ENCODE peak calls at places on chromosomes 12 and 14, in ten cellular contexts. One of them, this sample, is unnamed.

GRCh38 chr12:130104114-130104513 is 58.1 kb upstream of the FZD10 start:
- DNase-seq in left ventricle myocardium inferior: no peak
- DNase-seq in AG10803: no peak
- DNase-seq in IMR-90: no peak
- DNase-seq in coronary artery: no peak
- DNase-seq in fibroblast of lung: no peak
- DNase-seq in HL-60: no peak
- DNase-seq in A673: no peak
- DNase-seq in cardiac fibroblast: no peak
- DNase-seq in NB4: no peak
- DNase-seq in this sample: no peak

GRCh38 chr12:23750923-23751322 is 198.5 kb downstream of the SOX5 start:
- DNase-seq in A673: no peak
- DNase-seq in NB4: no peak
- DNase-seq in HL-60: no peak
- DNase-seq in left ventricle myocardium inferior: no peak
- DNase-seq in coronary artery: no peak
- DNase-seq in IMR-90: peak
- DNase-seq in cardiac fibroblast: no peak
- DNase-seq in AG10803: no peak
- DNase-seq in fibroblast of lung: peak
- DNase-seq in this sample: no peak

GRCh38 chr12:69936214-69936731 is 111.2 kb downstream of the MYRFL start:
- DNase-seq in coronary artery: no peak
- DNase-seq in left ventricle myocardium inferior: no peak
- DNase-seq in A673: no peak
- DNase-seq in AG10803: no peak
- DNase-seq in fibroblast of lung: no peak
- DNase-seq in IMR-90: no peak
- DNase-seq in NB4: no peak
- DNase-seq in cardiac fibroblast: no peak
- DNase-seq in HL-60: no peak
- DNase-seq in this sample: no peak

GRCh38 chr12:75489613-75490210 is 9.2 kb downstream of the GLIPR1 start:
- DNase-seq in AG10803: peak
- DNase-seq in NB4: no peak
- DNase-seq in cardiac fibroblast: peak
- DNase-seq in IMR-90: peak
- DNase-seq in fibroblast of lung: peak
- DNase-seq in HL-60: no peak
- DNase-seq in coronary artery: no peak
- DNase-seq in left ventricle myocardium inferior: no peak
- DNase-seq in A673: no peak
- DNase-seq in this sample: peak

GRCh38 chr12:131672311-131672940 is 38.5 kb upstream of the SFSWAP start:
- DNase-seq in coronary artery: peak
- DNase-seq in cardiac fibroblast: no peak
- DNase-seq in fibroblast of lung: no peak
- DNase-seq in AG10803: no peak
- DNase-seq in A673: no peak
- DNase-seq in NB4: no peak
- DNase-seq in IMR-90: no peak
- DNase-seq in left ventricle myocardium inferior: no peak
- DNase-seq in HL-60: no peak
- DNase-seq in this sample: no peak

GRCh38 chr14:73188501-73188903 is 48.8 kb upstream of the PAPLN start:
- DNase-seq in IMR-90: peak
- DNase-seq in AG10803: peak
- DNase-seq in left ventricle myocardium inferior: no peak
- DNase-seq in coronary artery: no peak
- DNase-seq in cardiac fibroblast: peak
- DNase-seq in fibroblast of lung: peak
- DNase-seq in HL-60: no peak
- DNase-seq in A673: no peak
- DNase-seq in NB4: peak
- DNase-seq in this sample: no peak

GRCh38 chr14:29608861-29609260 is 318.8 kb downstream of the PRKD1 start:
- DNase-seq in coronary artery: no peak
- DNase-seq in left ventricle myocardium inferior: no peak
- DNase-seq in cardiac fibroblast: no peak
- DNase-seq in A673: no peak
- DNase-seq in NB4: no peak
- DNase-seq in IMR-90: no peak
- DNase-seq in fibroblast of lung: no peak
- DNase-seq in HL-60: no peak
- DNase-seq in AG10803: no peak
- DNase-seq in this sample: no peak

GRCh38 chr12:94262228-94263010 is 114.0 kb downstream of the PLXNC1 start:
- DNase-seq in HL-60: peak
- DNase-seq in AG10803: peak
- DNase-seq in left ventricle myocardium inferior: peak
- DNase-seq in A673: peak
- DNase-seq in cardiac fibroblast: peak
- DNase-seq in IMR-90: peak
- DNase-seq in coronary artery: peak
- DNase-seq in fibroblast of lung: peak
- DNase-seq in NB4: peak
- DNase-seq in this sample: peak

DNA sequence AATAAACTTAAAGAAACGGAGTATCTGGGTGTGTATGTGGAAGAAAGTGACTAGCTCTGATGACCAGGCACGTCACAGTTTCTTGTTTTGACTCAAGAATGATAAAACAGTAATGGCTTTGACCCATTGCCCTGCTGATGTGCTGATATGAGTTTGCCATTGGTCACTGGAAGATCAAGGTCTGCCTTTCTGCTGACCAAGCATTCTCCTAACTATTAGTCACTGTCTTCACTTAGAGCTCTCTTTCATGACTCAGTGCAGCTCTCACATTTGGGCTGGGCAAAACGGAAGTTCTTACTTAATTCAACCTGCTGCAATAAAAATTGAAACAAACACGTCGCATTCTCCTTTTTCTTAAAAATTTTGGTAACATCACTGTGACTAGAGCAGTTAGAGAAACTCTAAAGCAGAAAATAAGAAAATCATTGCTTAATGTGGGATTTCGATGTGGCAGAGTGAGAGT is 366.7 kb downstream of the BTG1 start:
- DNase-seq in A673: peak
- DNase-seq in left ventricle myocardium inferior: no peak
- DNase-seq in AG10803: peak
- DNase-seq in NB4: peak
- DNase-seq in cardiac fibroblast: peak
- DNase-seq in fibroblast of lung: peak
- DNase-seq in IMR-90: peak
- DNase-seq in HL-60: peak
- DNase-seq in coronary artery: no peak
- DNase-seq in this sample: peak
- H3K4me3 ChIP-seq in A673: no peak
- H3K4me3 ChIP-seq in left ventricle myocardium inferior: no peak
- H3K4me3 ChIP-seq in AG10803: no peak
- H3K4me3 ChIP-seq in NB4: no peak
- H3K4me3 ChIP-seq in cardiac fibroblast: no peak
- H3K4me3 ChIP-seq in fibroblast of lung: peak
- H3K4me3 ChIP-seq in IMR-90: no peak
- H3K4me3 ChIP-seq in HL-60: no peak
- H3K4me3 ChIP-seq in coronary artery: no peak
- H3K4me3 ChIP-seq in this sample: peak

GRCh38 chr14:33777651-33778050 is 173.2 kb downstream of the EGLN3 start:
- DNase-seq in coronary artery: no peak
- DNase-seq in fibroblast of lung: no peak
- DNase-seq in AG10803: no peak
- DNase-seq in cardiac fibroblast: no peak
- DNase-seq in IMR-90: no peak
- DNase-seq in NB4: no peak
- DNase-seq in left ventricle myocardium inferior: no peak
- DNase-seq in A673: peak
- DNase-seq in HL-60: no peak
- DNase-seq in this sample: no peak

GRCh38 chr14:33774866-33775519 is 175.9 kb downstream of the EGLN3 start:
- DNase-seq in AG10803: no peak
- DNase-seq in HL-60: no peak
- DNase-seq in NB4: no peak
- DNase-seq in fibroblast of lung: peak
- DNase-seq in IMR-90: no peak
- DNase-seq in coronary artery: no peak
- DNase-seq in A673: no peak
- DNase-seq in left ventricle myocardium inferior: no peak
- DNase-seq in cardiac fibroblast: no peak
- DNase-seq in this sample: no peak

GRCh38 chr14:33780035-33780434 is 170.8 kb downstream of the EGLN3 start:
- DNase-seq in NB4: no peak
- DNase-seq in IMR-90: no peak
- DNase-seq in coronary artery: no peak
- DNase-seq in HL-60: no peak
- DNase-seq in left ventricle myocardium inferior: no peak
- DNase-seq in cardiac fibroblast: no peak
- DNase-seq in fibroblast of lung: no peak
- DNase-seq in AG10803: no peak
- DNase-seq in A673: no peak
- DNase-seq in this sample: no peak

GRCh38 chr14:33774161-33774560 is 176.7 kb downstream of the EGLN3 start:
- DNase-seq in NB4: no peak
- DNase-seq in cardiac fibroblast: no peak
- DNase-seq in HL-60: no peak
- DNase-seq in coronary artery: no peak
- DNase-seq in left ventricle myocardium inferior: no peak
- DNase-seq in AG10803: no peak
- DNase-seq in IMR-90: no peak
- DNase-seq in fibroblast of lung: no peak
- DNase-seq in A673: no peak
- DNase-seq in this sample: no peak

DNA sequence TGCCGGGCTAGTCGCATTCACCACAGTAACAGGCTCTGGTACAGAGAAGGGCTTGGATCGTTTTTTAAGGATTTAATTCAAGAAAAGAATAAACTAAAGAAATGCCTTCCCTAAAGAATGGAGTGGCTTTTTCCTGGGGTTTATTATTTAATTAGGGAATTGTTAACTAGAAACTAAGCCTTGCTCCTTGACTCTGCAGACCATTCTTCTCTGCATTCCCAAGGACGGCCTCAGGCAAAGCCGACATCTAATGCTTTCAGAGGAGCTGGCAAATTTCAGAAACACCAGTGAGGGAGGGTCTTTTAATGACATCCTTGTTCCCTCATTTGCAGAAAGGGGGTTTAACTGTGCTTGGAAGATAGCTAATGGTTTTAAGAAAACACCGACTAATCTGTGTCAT is 174.0 kb downstream of the EGLN3 start:
- DNase-seq in coronary artery: no peak
- DNase-seq in AG10803: no peak
- DNase-seq in cardiac fibroblast: no peak
- DNase-seq in HL-60: no peak
- DNase-seq in left ventricle myocardium inferior: no peak
- DNase-seq in A673: no peak
- DNase-seq in fibroblast of lung: no peak
- DNase-seq in NB4: no peak
- DNase-seq in IMR-90: no peak
- DNase-seq in this sample: no peak
- TF ChIP-seq CTCF in coronary artery: no peak
- TF ChIP-seq CTCF in AG10803: no peak
- TF ChIP-seq CTCF in cardiac fibroblast: no peak
- TF ChIP-seq CTCF in HL-60: no peak
- TF ChIP-seq CTCF in left ventricle myocardium inferior: no peak
- TF ChIP-seq CTCF in A673: no peak
- TF ChIP-seq CTCF in fibroblast of lung: no peak
- TF ChIP-seq CTCF in NB4: no peak
- TF ChIP-seq CTCF in IMR-90: no peak
- TF ChIP-seq CTCF in this sample: no peak

GRCh38 chr12:84131076-84131475 is 781.5 kb downstream of the SLC6A15 start:
- DNase-seq in A673: no peak
- DNase-seq in fibroblast of lung: peak
- DNase-seq in left ventricle myocardium inferior: no peak
- DNase-seq in IMR-90: peak
- DNase-seq in NB4: no peak
- DNase-seq in AG10803: peak
- DNase-seq in coronary artery: no peak
- DNase-seq in cardiac fibroblast: peak
- DNase-seq in HL-60: no peak
- DNase-seq in this sample: no peak

GRCh38 chr12:84135879-84136278 is 776.7 kb downstream of the SLC6A15 start:
- DNase-seq in left ventricle myocardium inferior: no peak
- DNase-seq in HL-60: no peak
- DNase-seq in AG10803: no peak
- DNase-seq in coronary artery: no peak
- DNase-seq in fibroblast of lung: no peak
- DNase-seq in IMR-90: no peak
- DNase-seq in cardiac fibroblast: no peak
- DNase-seq in A673: no peak
- DNase-seq in NB4: no peak
- DNase-seq in this sample: no peak

GRCh38 chr12:84134797-84135366 is 777.7 kb downstream of the SLC6A15 start:
- DNase-seq in coronary artery: no peak
- DNase-seq in AG10803: no peak
- DNase-seq in HL-60: no peak
- DNase-seq in NB4: no peak
- DNase-seq in left ventricle myocardium inferior: no peak
- DNase-seq in cardiac fibroblast: no peak
- DNase-seq in fibroblast of lung: no peak
- DNase-seq in A673: no peak
- DNase-seq in IMR-90: peak
- DNase-seq in this sample: no peak

DNA sequence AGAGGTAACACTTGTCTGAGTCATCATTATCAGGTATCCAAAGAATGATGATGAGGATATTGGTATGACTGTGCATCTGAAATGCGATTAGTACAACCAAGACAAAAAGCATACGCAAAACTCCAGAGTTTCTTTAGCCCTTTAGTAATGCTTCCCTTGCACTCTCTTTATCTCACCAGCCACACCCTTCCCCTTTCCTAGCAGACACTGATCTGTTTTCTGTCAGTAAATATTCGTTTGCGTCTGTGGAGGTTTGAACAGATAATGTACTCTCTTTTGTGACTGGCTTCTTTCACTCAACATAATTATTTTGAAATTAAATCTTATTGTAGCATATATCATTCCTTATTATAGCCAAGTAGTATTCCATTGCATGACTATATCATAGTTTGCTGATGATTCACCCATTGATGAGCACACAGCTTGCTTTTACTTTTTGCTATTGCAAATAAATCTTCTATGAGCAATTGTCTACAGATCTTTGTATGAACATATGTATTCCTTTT is 775.7 kb downstream of the SLC6A15 start:
- DNase-seq in HL-60: no peak
- DNase-seq in cardiac fibroblast: peak
- DNase-seq in A673: no peak
- DNase-seq in coronary artery: no peak
- DNase-seq in fibroblast of lung: peak
- DNase-seq in IMR-90: peak
- DNase-seq in left ventricle myocardium inferior: no peak
- DNase-seq in AG10803: peak
- DNase-seq in NB4: no peak
- DNase-seq in this sample: no peak
- H3K4me3 ChIP-seq in HL-60: no peak
- H3K4me3 ChIP-seq in cardiac fibroblast: no peak
- H3K4me3 ChIP-seq in A673: no peak
- H3K4me3 ChIP-seq in coronary artery: no peak
- H3K4me3 ChIP-seq in fibroblast of lung: no peak
- H3K4me3 ChIP-seq in IMR-90: no peak
- H3K4me3 ChIP-seq in left ventricle myocardium inferior: no peak
- H3K4me3 ChIP-seq in AG10803: no peak
- H3K4me3 ChIP-seq in NB4: no peak
- H3K4me3 ChIP-seq in this sample: no peak

GRCh38 chr14:59371762-59372161 is 93.4 kb downstream of the GPR135 start:
- DNase-seq in left ventricle myocardium inferior: no peak
- DNase-seq in HL-60: no peak
- DNase-seq in AG10803: no peak
- DNase-seq in NB4: no peak
- DNase-seq in cardiac fibroblast: no peak
- DNase-seq in coronary artery: no peak
- DNase-seq in A673: no peak
- DNase-seq in fibroblast of lung: no peak
- DNase-seq in IMR-90: no peak
- DNase-seq in this sample: no peak

GRCh38 chr14:59374048-59374447 is 91.1 kb downstream of the GPR135 start:
- DNase-seq in cardiac fibroblast: no peak
- DNase-seq in fibroblast of lung: no peak
- DNase-seq in A673: no peak
- DNase-seq in coronary artery: no peak
- DNase-seq in IMR-90: no peak
- DNase-seq in AG10803: no peak
- DNase-seq in left ventricle myocardium inferior: no peak
- DNase-seq in NB4: no peak
- DNase-seq in HL-60: no peak
- DNase-seq in this sample: no peak

GRCh38 chr14:59370158-59370557 is 95.0 kb downstream of the GPR135 start:
- DNase-seq in cardiac fibroblast: no peak
- DNase-seq in AG10803: no peak
- DNase-seq in HL-60: no peak
- DNase-seq in NB4: no peak
- DNase-seq in coronary artery: no peak
- DNase-seq in left ventricle myocardium inferior: no peak
- DNase-seq in fibroblast of lung: no peak
- DNase-seq in A673: no peak
- DNase-seq in IMR-90: no peak
- DNase-seq in this sample: no peak
- TF ChIP-seq CTCF in cardiac fibroblast: no peak
- TF ChIP-seq CTCF in AG10803: no peak
- TF ChIP-seq CTCF in HL-60: no peak
- TF ChIP-seq CTCF in NB4: no peak
- TF ChIP-seq CTCF in coronary artery: no peak
- TF ChIP-seq CTCF in left ventricle myocardium inferior: no peak
- TF ChIP-seq CTCF in fibroblast of lung: no peak
- TF ChIP-seq CTCF in A673: no peak
- TF ChIP-seq CTCF in IMR-90: no peak
- TF ChIP-seq CTCF in this sample: no peak

This sample was measured in GM12865.